ENCODE peak calls at places on chromosomes 5 and 9, in ten cellular contexts. N is HCT116, Q is cardiac muscle cell, L is Peyer's patch, K is neural progenitor cell, H is esophagus squamous epithelium, U is body of pancreas, D is K562, R is adrenal gland, X is breast epithelium. F is an unnamed sample. For H3K36me3, the result is how much of the 10 kb centered on the place peaks cover.

GRCh38 chr9:136683173-136683745 is 4.0 kb downstream of the AGPAT2 start:
- DNase-seq in H (no peak), N (no peak), R (no peak), U (no peak), K (no peak), L (no peak), X (no peak), D (no peak), Q (no peak), F (no peak)

GRCh38 chr5:16507716-16508115 is 42.1 kb upstream of the ZNF622 start:
- DNase-seq in D (no peak), N (no peak), R (no peak), X (no peak), U (no peak), H (no peak), Q (no peak), K (no peak), L (no peak), F (no peak)

GRCh38 chr5:158320178-158320674 is 461.3 kb upstream of the CLINT1 start:
- DNase-seq in U (no peak), Q (peak), D (no peak), K (no peak), N (no peak), H (no peak), L (no peak), R (no peak), X (no peak), F (no peak)

GRCh38 chr9:31030741-31031202 is 1353.7 kb upstream of the ACO1 start:
- DNase-seq in X (no peak), Q (peak), H (no peak), N (no peak), U (no peak), D (no peak), R (no peak), K (peak), L (no peak), F (no peak)

GRCh38 chr5:144566747-144567415 is 396.2 kb downstream of the KCTD16 start:
- DNase-seq in Q (no peak), D (no peak), K (no peak), R (no peak), L (no peak), U (no peak), X (no peak), N (no peak), H (no peak), F (peak)

GRCh38 chr5:39755452-39755851 is 330.7 kb upstream of the DAB2 start:
- DNase-seq in X (no peak), L (no peak), N (no peak), D (no peak), H (no peak), Q (no peak), R (no peak), U (no peak), K (no peak), F (no peak)

GRCh38 chr5:153513171-153513570 is 22.7 kb downstream of the GRIA1 start:
- DNase-seq in D (no peak), X (no peak), L (no peak), N (no peak), K (no peak), Q (peak), H (no peak), R (no peak), U (no peak), F (peak)

GRCh38 chr9:105246656-105247162 is 2.3 kb downstream of the SLC44A1 start:
- DNase-seq in U (no peak), L (no peak), D (no peak), H (no peak), X (no peak), N (no peak), Q (peak), R (no peak), K (no peak), F (no peak)

GRCh38 chr9:37984672-37985611 is 81.0 kb upstream of the SLC25A51 start:
- DNase-seq in N (no peak), Q (peak), X (no peak), U (no peak), K (peak), R (peak), H (no peak), D (peak), L (no peak), F (peak)

GRCh38 chr5:128304121-128304520 is 220.6 kb downstream of the SLC12A2 start:
- DNase-seq in N (no peak), K (no peak), X (no peak), D (no peak), Q (peak), H (no peak), R (peak), L (no peak), U (no peak), F (no peak)

GRCh38 chr5:112086740-112087139 is 329.7 kb upstream of the NREP start:
- DNase-seq in N (no peak), R (no peak), H (no peak), X (no peak), U (no peak), D (no peak), L (no peak), K (no peak), Q (no peak), F (no peak)

GRCh38 chr9:134717793-134718645 is 76.4 kb downstream of the COL5A1 start:
- DNase-seq in R (no peak), K (no peak), Q (no peak), H (no peak), D (no peak), U (no peak), X (no peak), N (no peak), L (no peak), F (no peak)

GRCh38 chr9:136198605-136199083 is 6.3 kb downstream of the LHX3 start:
- DNase-seq in X (no peak), R (no peak), U (no peak), N (no peak), D (peak), K (peak), Q (peak), L (no peak), H (no peak), F (no peak)

GRCh38 chr5:154583545-154584168 is 105.6 kb upstream of the HAND1 start:
- DNase-seq in L (no peak), R (no peak), X (peak), D (no peak), H (no peak), K (no peak), U (no peak), N (peak), Q (no peak), F (no peak)

GRCh38 chr5:83353231-83353630 is 118.3 kb upstream of the VCAN start:
- DNase-seq in D (no peak), K (no peak), N (no peak), U (no peak), Q (no peak), X (no peak), R (no peak), L (no peak), H (no peak), F (no peak)

GRCh38 chr9:42852133-42852532 is 668.7 kb downstream of the SPATA31A6 start:
- DNase-seq in K (peak), N (no peak), X (no peak), R (peak), H (no peak), U (peak), D (no peak), Q (peak), L (peak), F (no peak)

GRCh38 chr9:99059074-99059894 is 45.6 kb upstream of the TGFBR1 start:
- DNase-seq in R (no peak), K (no peak), X (no peak), D (peak), N (no peak), U (no peak), L (no peak), Q (no peak), H (peak), F (no peak)

GRCh38 chr9:272251-273213 is 57.9 kb downstream of the DOCK8 start:
- DNase-seq in L (no peak), K (no peak), N (no peak), X (no peak), R (no peak), D (peak), H (no peak), Q (no peak), U (no peak), F (no peak)

GRCh38 chr9:100088202-100088601 is 10.6 kb downstream of the ERP44 start:
- DNase-seq in N (no peak), H (no peak), Q (no peak), U (no peak), X (no peak), L (no peak), R (no peak), K (no peak), D (peak), F (no peak)

GRCh38 chr9:92664394-92665152 is 5.4 kb downstream of the IPPK start:
- DNase-seq in D (no peak), K (no peak), R (no peak), Q (no peak), U (no peak), L (no peak), N (no peak), X (no peak), H (no peak), F (no peak)

GRCh38 chr5:121182788-121183490 is 668.7 kb upstream of the FTMT start:
- DNase-seq in U (no peak), K (no peak), X (no peak), R (no peak), N (no peak), D (no peak), H (no peak), Q (peak), L (no peak), F (no peak)

GRCh38 chr5:28286566-28286965 is 1248.2 kb upstream of the CDH9 start:
- DNase-seq in D (no peak), Q (no peak), L (no peak), R (no peak), H (no peak), X (no peak), K (no peak), U (no peak), N (no peak), F (no peak)

GRCh38 chr5:63211413-63212132 is 633.0 kb downstream of the LRRC70 start:
- DNase-seq in L (no peak), N (no peak), Q (no peak), U (no peak), X (no peak), K (no peak), R (no peak), D (no peak), H (no peak), F (no peak)

GRCh38 chr9:112712678-112713077 is 5.2 kb downstream of the INIP start:
- DNase-seq in Q (no peak), U (no peak), H (no peak), R (no peak), N (no peak), X (no peak), K (no peak), L (no peak), D (no peak), F (no peak)

GRCh38 chr5:41399840-41400239 is 110.6 kb downstream of the PLCXD3 start:
- DNase-seq in D (no peak), H (no peak), U (no peak), X (no peak), R (no peak), N (no peak), L (no peak), K (no peak), Q (no peak), F (no peak)

GRCh38 chr5:17282283-17283120 is 65.1 kb downstream of the BASP1 start:
- DNase-seq in L (no peak), Q (no peak), R (no peak), N (no peak), U (no peak), H (peak), X (no peak), D (no peak), K (no peak), F (no peak)

GRCh38 chr9:128792978-128793686 is 6.1 kb downstream of the TBC1D13 start:
- DNase-seq in K (no peak), R (no peak), Q (no peak), H (no peak), N (no peak), X (no peak), U (peak), D (peak), L (no peak), F (no peak)

GRCh38 chr9:128790536-128790935 is 3.5 kb downstream of the TBC1D13 start:
- DNase-seq in X (no peak), D (no peak), H (no peak), K (no peak), Q (no peak), R (no peak), N (no peak), L (no peak), U (no peak), F (no peak)

GRCh38 chr9:128788445-128788844 is 1.4 kb downstream of the TBC1D13 start:
- DNase-seq in L (no peak), N (no peak), X (no peak), Q (no peak), H (no peak), U (no peak), K (no peak), R (no peak), D (no peak), F (no peak)

GRCh38 chr9:128787583-128788156 is 617 bp downstream of the TBC1D13 start:
- DNase-seq in R (no peak), X (no peak), D (no peak), Q (peak), H (no peak), L (no peak), U (no peak), N (no peak), K (no peak), F (no peak)

DNA sequence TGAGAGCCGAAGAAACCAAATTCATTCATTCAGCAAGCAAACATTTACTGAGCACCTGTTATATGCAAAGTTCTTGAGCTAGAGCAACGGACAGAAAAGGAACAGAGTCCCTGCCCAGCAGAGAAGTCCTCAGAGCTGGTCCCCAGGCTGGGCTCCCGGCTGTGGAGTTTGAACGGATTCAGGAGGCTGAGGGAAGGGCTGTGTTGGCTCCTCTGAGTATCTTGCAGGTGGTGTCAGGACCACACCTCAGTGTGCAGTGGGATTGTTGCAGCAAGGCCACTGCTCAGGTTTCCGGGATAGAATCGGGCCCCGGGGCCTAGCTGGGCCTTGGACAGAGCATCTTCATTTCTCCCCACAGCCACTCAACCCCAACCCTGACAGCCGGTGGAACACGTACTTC is 5.1 kb downstream of the TBC1D13 start:
- DNase-seq in D (no peak), R (no peak), Q (no peak), H (no peak), N (no peak), X (no peak), K (no peak), U (no peak), L (no peak), F (no peak)
- H3K36me3 ChIP-seq in D (half or more), R (under half), Q (under half), H (under half), N (under half), X (under half), K (under half), U (under half), L (under half), F (under half)

GRCh38 chr5:152170350-152170749 is 234.7 kb downstream of the NMUR2 start:
- DNase-seq in K (peak), Q (no peak), R (peak), H (no peak), L (no peak), X (no peak), N (no peak), U (no peak), D (no peak), F (no peak)

GRCh38 chr5:152164860-152165259 is 240.2 kb upstream of the GLRA1 start:
- DNase-seq in N (no peak), H (no peak), X (no peak), R (no peak), D (no peak), Q (no peak), U (no peak), K (peak), L (no peak), F (no peak)
- H3K4me3 ChIP-seq in N (no peak), H (no peak), X (no peak), R (no peak), D (no peak), Q (no peak), U (no peak), K (no peak), L (no peak), F (no peak)

GRCh38 chr9:107299437-107299836 is 16.4 kb downstream of the RAD23B start:
- DNase-seq in K (no peak), H (no peak), L (no peak), U (no peak), N (no peak), X (no peak), Q (no peak), D (no peak), R (no peak), F (no peak)
- TF ChIP-seq CTCF in K (no peak), H (no peak), L (no peak), U (no peak), N (no peak), X (no peak), Q (peak), D (no peak), R (no peak), F (peak)

DNA sequence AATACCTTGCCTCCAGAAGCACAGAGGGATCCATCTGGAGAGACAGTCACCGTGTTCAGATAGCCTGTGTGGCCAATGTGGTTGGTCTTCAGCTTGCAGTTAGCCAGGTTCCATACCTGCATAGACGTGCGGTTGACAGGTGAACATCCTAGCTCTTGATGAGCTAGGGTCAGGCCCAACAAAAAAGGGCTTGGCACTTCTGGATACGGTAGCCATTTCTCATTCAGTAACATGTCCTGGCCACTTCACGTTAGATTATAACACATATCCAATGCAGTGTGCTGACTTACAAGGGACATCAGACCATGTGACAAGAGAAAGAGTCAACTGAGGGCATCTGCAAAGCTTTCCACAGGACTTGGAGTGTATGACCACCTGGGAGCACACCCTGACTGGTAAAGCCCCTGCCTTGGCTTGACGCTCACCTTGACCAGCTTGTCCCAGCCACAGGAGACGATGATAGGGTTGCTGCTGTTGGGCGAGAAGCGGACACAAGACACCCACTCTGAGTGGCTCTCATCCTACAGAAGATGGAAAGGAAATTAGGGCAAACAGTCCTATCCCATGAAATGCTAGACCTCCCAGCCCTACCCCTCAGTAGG is 4.5 kb downstream of the RACK1 start:
- DNase-seq in H (no peak), K (no peak), L (no peak), N (no peak), D (no peak), X (no peak), Q (no peak), U (no peak), R (no peak), F (no peak)
- H3K36me3 ChIP-seq in H (half or more), K (under half), L (under half), N (under half), D (half or more), X (under half), Q (half or more), U (half or more), R (under half), F (under half)